ENCODE peak calls at places on chromosome 10, in five cellular contexts. E, C, Q, A and R are unnamed samples.
A peak's percentile ranks its signal among the peaks of the same experiment; 100 is the strongest.

GRCh38 chr10:125193306-125193877 is 33.0 kb upstream of the CTBP2 start:
- DNase-seq in E (no peak), A (no peak), C (no peak), Q (no peak), R (no peak)

GRCh38 chr10:78861456-78862327 is 207.1 kb upstream of the ZMIZ1 start:
- DNase-seq in A (no peak), E (no peak), Q (no peak), C (no peak), R (no peak)

GRCh38 chr10:3067045-3067858 is at the start of gene PFKP:
- DNase-seq in Q (no peak), E (no peak), C (peak; percentile 53), A (no peak), R (no peak)

GRCh38 chr10:9562001-9562505 is 1455.6 kb upstream of the CELF2 start:
- DNase-seq in E (no peak), Q (no peak), A (no peak), C (no peak), R (no peak)

GRCh38 chr10:91210435-91210834 is 10.0 kb upstream of the PCGF5 start:
- DNase-seq in Q (peak; percentile 13), C (no peak), E (no peak), A (no peak), R (no peak)

GRCh38 chr10:120949511-120950102 is 98.4 kb downstream of the WDR11 start:
- DNase-seq in Q (peak; percentile 25), A (no peak), C (no peak), E (no peak), R (no peak)

GRCh38 chr10:73413108-73413527 is 740 bp downstream of the ANXA7 start:
- DNase-seq in E (no peak), A (peak; percentile 15), C (peak; percentile 35), Q (no peak), R (peak; percentile 57)

GRCh38 chr10:6218692-6219493 is 16.2 kb downstream of the PFKFB3 start:
- DNase-seq in E (peak; percentile 55), A (no peak), Q (no peak), C (no peak), R (peak; percentile 83)

GRCh38 chr10:48627984-48628609 is 23.2 kb upstream of the ARHGAP22 start:
- DNase-seq in E (peak; percentile 55), A (no peak), Q (no peak), C (no peak), R (no peak)

GRCh38 chr10:127125331-127125730 is 71.1 kb downstream of the INSYN2A start:
- DNase-seq in A (no peak), Q (no peak), C (no peak), E (no peak), R (no peak)

GRCh38 chr10:14296081-14296709 is 34.5 kb downstream of the FRMD4A start:
- DNase-seq in Q (no peak), A (no peak), E (no peak), C (no peak), R (no peak)

GRCh38 chr10:85858776-85859515 is 507.6 kb downstream of the GRID1 start:
- DNase-seq in C (no peak), E (no peak), A (no peak), Q (no peak), R (no peak)

GRCh38 chr10:102033787-102034186 is 22.2 kb downstream of the ARMH3 start:
- DNase-seq in Q (no peak), A (no peak), E (no peak), C (no peak), R (no peak)

GRCh38 chr10:24858244-24858907 is 94.0 kb downstream of the PRTFDC1 start:
- DNase-seq in C (no peak), E (peak; percentile 73), Q (no peak), A (no peak), R (no peak)

GRCh38 chr10:52436664-52437063 is 122.6 kb downstream of the DKK1 start:
- DNase-seq in A (no peak), C (no peak), E (peak; percentile 93), Q (no peak), R (no peak)

GRCh38 chr10:109773818-109774440 is 149.4 kb downstream of the XPNPEP1 start:
- DNase-seq in Q (no peak), E (peak; percentile 43), A (peak; percentile 44), C (no peak), R (no peak)

GRCh38 chr10:70306168-70306705 is 22.4 kb upstream of the NPFFR1 start:
- DNase-seq in C (no peak), E (no peak), Q (no peak), A (no peak), R (no peak)

DNA sequence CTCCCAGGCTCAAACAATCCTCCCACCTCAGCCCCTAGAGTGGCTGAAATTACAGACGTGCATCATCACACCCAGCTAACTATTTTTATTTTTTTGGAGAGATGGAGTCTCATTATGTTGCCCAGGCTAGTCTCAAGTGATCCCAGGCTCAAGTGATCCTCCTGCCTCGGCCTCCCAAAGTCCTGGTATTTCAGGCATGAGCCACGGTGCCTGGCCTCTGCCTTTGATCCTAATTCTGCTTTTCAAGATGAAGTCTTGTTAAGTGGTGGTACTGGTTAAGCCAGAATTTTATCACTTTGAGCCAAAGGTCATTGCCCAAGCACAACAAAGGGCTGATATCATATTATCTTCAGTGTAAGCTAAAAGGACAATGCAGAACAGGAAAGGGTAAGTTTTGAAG is 64.2 kb downstream of the MYOF start:
- DNase-seq in C (no peak), E (no peak), A (no peak), Q (no peak), R (no peak)
- H3K27ac ChIP-seq in C (no peak overlapping the region), E (no peak overlapping the region), A (no peak overlapping the region), Q (no peak overlapping the region), R (no peak overlapping the region)

GRCh38 chr10:96843823-96844222 is 11.7 kb downstream of the LCOR start:
- DNase-seq in E (no peak), Q (no peak), C (no peak), A (no peak), R (no peak)

GRCh38 chr10:96838529-96838928 is 6.4 kb downstream of the LCOR start:
- DNase-seq in A (no peak), C (no peak), Q (no peak), E (no peak), R (no peak)

GRCh38 chr10:96842896-96843723 is 11.0 kb downstream of the LCOR start:
- DNase-seq in A (no peak), Q (no peak), E (no peak), C (peak; percentile 16), R (no peak)

GRCh38 chr10:96835826-96836365 is 3.8 kb downstream of the LCOR start:
- DNase-seq in Q (no peak), A (no peak), C (no peak), E (peak; percentile 34), R (no peak)

GRCh38 chr10:96840841-96841518 is 8.9 kb downstream of the LCOR start:
- DNase-seq in Q (peak; percentile 12), C (no peak), A (no peak), E (peak; percentile 60), R (no peak)
- H3K4me1 ChIP-seq in Q (peaks cover 12% of the 10 kb centered on the region), C (peaks cover 4% of the 10 kb centered on the region), A (no peaks in the 10 kb centered on the region), E (peaks cover 14% of the 10 kb centered on the region), R (no peaks in the 10 kb centered on the region)

GRCh38 chr10:80670774-80671173 is 133.1 kb downstream of the SH2D4B start:
- DNase-seq in C (no peak), Q (no peak), E (no peak), A (no peak), R (no peak)
- TF ChIP-seq POLR2A in C (no peak), Q (no peak), E (no peak), A (no peak), R (no peak)

DNA sequence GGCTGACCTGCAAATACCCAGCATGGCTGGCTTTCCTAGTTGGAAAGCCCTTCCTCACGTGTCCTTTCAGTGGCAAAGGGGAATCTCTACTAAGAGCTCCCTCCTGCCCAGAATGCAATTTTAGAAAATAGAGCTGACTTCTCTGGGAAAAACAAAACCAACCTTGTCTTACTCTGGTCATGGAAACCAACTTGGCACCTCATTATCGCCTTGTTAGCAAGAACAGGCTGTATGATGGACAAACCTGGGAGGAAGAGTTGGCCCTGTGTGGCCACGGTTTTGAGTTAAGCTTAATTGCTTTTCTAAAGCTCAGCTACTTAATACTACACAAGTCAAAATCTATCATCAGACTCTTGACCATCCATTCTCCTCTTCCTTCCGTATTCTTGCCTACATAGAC is 94.1 kb upstream of the PDCD4 start:
- DNase-seq in C (no peak), E (no peak), Q (no peak), A (no peak), R (no peak)
- H3K27ac ChIP-seq in C (no peak overlapping the region), E (no peak overlapping the region), Q (no peak overlapping the region), A (no peak overlapping the region), R (no peak overlapping the region)

GRCh38 chr10:100747826-100748231 is 2.4 kb downstream of the PAX2 start:
- DNase-seq in Q (no peak), E (no peak), C (no peak), A (no peak), R (no peak)
- H3K4me1 ChIP-seq in Q (no peaks in the 10 kb centered on the region), E (no peaks in the 10 kb centered on the region), C (peaks cover 19% of the 10 kb centered on the region), A (no peaks in the 10 kb centered on the region), R (peaks cover 18% of the 10 kb centered on the region)

GRCh38 chr10:32341596-32341995 is 5.4 kb downstream of the EPC1 start:
- DNase-seq in C (no peak), Q (no peak), E (no peak), A (no peak), R (no peak)

GRCh38 chr10:32333849-32334248 is 13.1 kb downstream of the EPC1 start:
- DNase-seq in Q (no peak), E (no peak), A (no peak), C (no peak), R (no peak)

GRCh38 chr10:32340596-32341180 is 6.3 kb downstream of the EPC1 start:
- DNase-seq in Q (no peak), C (no peak), E (no peak), A (no peak), R (no peak)

GRCh38 chr10:32337343-32337742 is 9.6 kb downstream of the EPC1 start:
- DNase-seq in A (no peak), E (peak; percentile 15), C (no peak), Q (no peak), R (no peak)

GRCh38 chr10:32338262-32338661 is 8.7 kb downstream of the EPC1 start:
- DNase-seq in Q (no peak), C (no peak), E (peak; percentile 36), A (no peak), R (no peak)
- TF ChIP-seq POLR2A in Q (no peak), C (no peak), E (no peak), A (no peak), R (no peak)

DNA sequence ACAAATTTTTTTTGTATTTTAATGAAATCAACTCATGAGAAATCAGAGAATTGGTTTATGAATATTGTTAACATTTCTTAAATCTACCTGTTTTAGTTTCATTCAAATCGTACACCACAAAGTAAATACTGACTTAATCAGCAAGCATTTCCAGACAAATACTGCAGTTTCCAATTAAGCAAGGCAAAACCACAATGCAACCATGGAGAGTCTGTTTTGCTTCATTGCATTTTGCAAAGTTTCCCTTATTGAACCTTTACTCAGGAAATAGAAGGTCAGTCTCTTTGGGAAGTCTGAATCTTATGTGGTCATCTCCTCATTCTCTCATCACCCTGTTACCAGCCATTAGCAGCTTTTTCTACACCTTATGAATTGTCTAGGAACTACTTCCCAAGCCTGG is 400.5 kb downstream of the IPMK start:
- DNase-seq in C (no peak), E (no peak), A (no peak), Q (no peak), R (no peak)
- H3K27ac ChIP-seq in C (no peak overlapping the region), E (no peak overlapping the region), A (no peak overlapping the region), Q (no peak overlapping the region), R (no peak overlapping the region)

GRCh38 chr10:114618722-114619121 is 39.4 kb downstream of the ABLIM1 start:
- DNase-seq in A (no peak), C (no peak), E (no peak), Q (no peak), R (no peak)
- H3K4me1 ChIP-seq in A (no peaks in the 10 kb centered on the region), C (peaks cover 6% of the 10 kb centered on the region), E (peaks cover 11% of the 10 kb centered on the region), Q (peaks cover 7% of the 10 kb centered on the region), R (no peaks in the 10 kb centered on the region)